ENCODE peak calls at places on chromosome 1, in six cellular contexts. T, B, V, G, R and E are unnamed samples.

GRCh38 chr1:155285063-155285462 is 7.8 kb downstream of the HCN3 start:
- DNase-seq in T (no peak), B (no peak), V (no peak), G (no peak), R (no peak), E (no peak)

GRCh38 chr1:43634729-43635128 is 15.2 kb upstream of the KDM4A start:
- DNase-seq in T (peak), B (no peak), V (no peak), G (no peak), R (no peak), E (no peak)

GRCh38 chr1:63982201-63982600 is 208.4 kb downstream of the ROR1 start:
- DNase-seq in T (no peak), B (no peak), V (no peak), G (no peak), R (no peak), E (no peak)

GRCh38 chr1:35243681-35244080 is 24.8 kb upstream of the ZMYM4 start:
- DNase-seq in T (no peak), B (no peak), V (no peak), G (no peak), R (peak), E (no peak)

GRCh38 chr1:21721271-21721985 is 52.3 kb upstream of the RAP1GAP start:
- DNase-seq in T (no peak), B (no peak), V (no peak), G (no peak), R (no peak), E (no peak)

GRCh38 chr1:54199151-54199764 is 572 bp downstream of the CYB5RL start:
- DNase-seq in T (peak), B (no peak), V (no peak), G (no peak), R (peak), E (no peak)

GRCh38 chr1:51058863-51059262 is 43.2 kb upstream of the C1orf185 start:
- DNase-seq in T (peak), B (no peak), V (no peak), G (peak), R (peak), E (no peak)

GRCh38 chr1:69328186-69328585 is 239.5 kb upstream of the LRRC7 start:
- DNase-seq in T (no peak), B (no peak), V (no peak), G (no peak), R (no peak), E (no peak)

GRCh38 chr1:93180723-93181613 is at the start of gene CCDC18:
- DNase-seq in T (peak), B (no peak), V (no peak), G (peak), R (peak), E (no peak)

GRCh38 chr1:42931108-42931539 is 27.5 kb downstream of the SLC2A1 start:
- DNase-seq in T (peak), B (no peak), V (peak), G (peak), R (peak), E (no peak)

GRCh38 chr1:64917328-64917861 is 49.0 kb downstream of the JAK1 start:
- DNase-seq in T (peak), B (no peak), V (no peak), G (no peak), R (peak), E (no peak)

GRCh38 chr1:2388004-2388913 is 3.1 kb downstream of the MORN1 start:
- DNase-seq in T (no peak), B (no peak), V (no peak), G (no peak), R (no peak), E (peak)

GRCh38 chr1:24222008-24222407 is 34.9 kb upstream of the IFNLR1 start:
- DNase-seq in T (no peak), B (no peak), V (no peak), G (no peak), R (no peak), E (no peak)

GRCh38 chr1:44602675-44603610 is 71.3 kb downstream of the TMEM53 start:
- DNase-seq in T (no peak), B (no peak), V (peak), G (no peak), R (no peak), E (peak)

GRCh38 chr1:156458181-156458503 is 42.4 kb downstream of the MEF2D start:
- DNase-seq in T (no peak), B (no peak), V (no peak), G (no peak), R (no peak), E (no peak)

GRCh38 chr1:209622841-209623829 is 29.1 kb downstream of the LAMB3 start:
- DNase-seq in T (no peak), B (no peak), V (no peak), G (no peak), R (no peak), E (no peak)

GRCh38 chr1:211495584-211495983 is 3.6 kb upstream of the RD3 start:
- DNase-seq in T (no peak), B (no peak), V (no peak), G (no peak), R (no peak), E (no peak)

GRCh38 chr1:16009030-16009460 is 5.0 kb downstream of the SRARP start:
- DNase-seq in T (peak), B (peak), V (peak), G (peak), R (peak), E (peak)

GRCh38 chr1:15409400-15410222 is at the start of gene EFHD2:
- DNase-seq in T (peak), B (no peak), V (peak), G (peak), R (peak), E (no peak)

GRCh38 chr1:96756789-96757188 is 35.2 kb downstream of the PTBP2 start:
- DNase-seq in T (no peak), B (no peak), V (no peak), G (no peak), R (no peak), E (no peak)

GRCh38 chr1:161214374-161214773 is 721 bp upstream of the FCER1G start:
- DNase-seq in T (no peak), B (no peak), V (no peak), G (no peak), R (peak), E (no peak)

GRCh38 chr1:224506141-224506814 is 71.7 kb upstream of the WDR26 start:
- DNase-seq in T (no peak), B (no peak), V (no peak), G (no peak), R (no peak), E (no peak)

GRCh38 chr1:50976111-50976889 is 6.3 kb downstream of the CDKN2C start:
- DNase-seq in T (peak), B (no peak), V (peak), G (no peak), R (no peak), E (no peak)

GRCh38 chr1:211473823-211474222 is 18.1 kb downstream of the RD3 start:
- DNase-seq in T (no peak), B (no peak), V (no peak), G (no peak), R (no peak), E (no peak)

GRCh38 chr1:179034720-179035119 is 9.0 kb downstream of the FAM20B start:
- DNase-seq in T (no peak), B (no peak), V (no peak), G (peak), R (no peak), E (no peak)

GRCh38 chr1:216281757-216282156 is 141.5 kb downstream of the USH2A start:
- DNase-seq in T (no peak), B (no peak), V (no peak), G (no peak), R (no peak), E (no peak)

GRCh38 chr1:23198373-23198772 is 18.9 kb downstream of the HTR1D start:
- DNase-seq in T (no peak), B (no peak), V (no peak), G (no peak), R (no peak), E (no peak)
- TF ChIP-seq CTCF in T (no peak), B (peak), V (no peak), G (no peak), R (no peak), E (peak)

GRCh38 chr1:186244825-186245224 is 130.2 kb downstream of the TPR start:
- DNase-seq in T (peak), B (no peak), V (peak), G (no peak), R (peak), E (no peak)
- TF ChIP-seq CTCF in T (peak), B (no peak), V (peak), G (no peak), R (peak), E (peak)

GRCh38 chr1:33500547-33500946 is 28.1 kb downstream of the ZSCAN20 start:
- DNase-seq in T (peak), B (no peak), V (peak), G (no peak), R (no peak), E (no peak)
- TF ChIP-seq CTCF in T (peak), B (no peak), V (peak), G (no peak), R (no peak), E (peak)

GRCh38 chr1:205272541-205272940 is 44.8 kb downstream of the TMCC2 start:
- DNase-seq in T (no peak), B (no peak), V (peak), G (no peak), R (no peak), E (no peak)

GRCh38 chr1:205270271-205270670 is 42.5 kb downstream of the TMCC2 start:
- DNase-seq in T (no peak), B (no peak), V (no peak), G (no peak), R (no peak), E (no peak)

GRCh38 chr1:205271745-205272144 is 44.0 kb downstream of the TMCC2 start:
- DNase-seq in T (no peak), B (no peak), V (no peak), G (no peak), R (no peak), E (no peak)

GRCh38 chr1:205270764-205271163 is 43.0 kb downstream of the TMCC2 start:
- DNase-seq in T (no peak), B (peak), V (no peak), G (no peak), R (no peak), E (no peak)

GRCh38 chr1:205271277-205271676 is 43.5 kb downstream of the TMCC2 start:
- DNase-seq in T (no peak), B (peak), V (no peak), G (no peak), R (no peak), E (no peak)
- TF ChIP-seq CTCF in T (peak), B (no peak), V (peak), G (no peak), R (no peak), E (peak)

DNA sequence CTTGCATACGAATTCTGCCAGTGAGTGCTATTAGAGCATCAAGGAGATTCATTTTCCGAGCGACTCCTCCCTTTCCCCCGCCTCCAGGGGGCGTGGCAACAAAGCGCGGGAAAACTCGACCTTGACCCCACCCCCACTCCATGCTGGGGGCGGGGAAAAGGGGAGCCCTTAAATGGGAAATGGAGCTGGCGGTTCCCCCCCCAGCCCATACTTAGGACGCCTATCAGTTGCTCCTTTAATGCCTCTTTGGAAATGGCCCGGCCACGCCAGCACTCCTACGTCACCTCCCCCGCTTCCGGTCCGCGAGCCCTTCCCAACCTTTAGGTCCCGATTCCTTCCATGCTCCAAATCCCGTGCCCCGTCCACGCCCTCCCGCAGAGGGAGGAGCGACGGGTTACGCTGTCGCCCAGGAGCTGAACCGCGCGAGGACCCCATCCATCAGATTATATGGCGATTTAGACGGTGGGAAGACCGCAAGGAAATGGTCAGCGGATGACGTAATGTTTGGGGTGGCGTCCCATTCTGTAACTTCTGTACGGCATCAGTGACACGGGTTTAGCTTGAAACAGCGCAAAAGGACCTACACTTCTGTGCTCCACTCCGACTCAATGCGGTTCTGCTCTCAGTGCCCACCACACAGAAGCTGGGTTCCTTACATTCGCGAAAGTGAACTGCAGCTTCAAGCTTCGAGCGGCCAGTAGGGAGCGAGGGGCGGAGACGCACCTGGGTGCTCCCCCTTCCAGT is 702 bp upstream of the ZNF687 start:
- DNase-seq in T (peak), B (peak), V (peak), G (peak), R (peak), E (no peak)
- TF ChIP-seq CTCF in T (no peak), B (peak), V (peak), G (peak), R (no peak), E (peak)